ENCODE peak calls at places on chromosome 14, in ten cellular contexts. G is stimulated activated CD8-positive, alpha-beta memory T cell treated with anti-CD3 and anti-CD28 coated beads, Interleukin-4, amount 100 ng/mL, for 1 hour; W is GM10248; C is HT-29; E is effector memory CD4-positive, alpha-beta T cell; I is CD4-positive, alpha-beta T cell; O is AML-193; K is NCI-H1417; R is SJSA1; X is head of caudate nucleus. U is an unnamed sample.

GRCh38 chr14:36268957-36269734 is 51.3 kb downstream of the MBIP start:
- DNase-seq in G (no peak), W (no peak), C (no peak), E (no peak), I (no peak), O (no peak), K (peak), R (no peak), X (no peak), U (no peak)

GRCh38 chr14:32513571-32514009 is 184.5 kb downstream of the AKAP6 start:
- DNase-seq in G (no peak), W (no peak), C (peak), E (no peak), I (no peak), O (peak), K (peak), R (no peak), X (no peak), U (no peak)

GRCh38 chr14:76673261-76673660 is 88.0 kb upstream of the VASH1 start:
- DNase-seq in G (no peak), W (no peak), C (no peak), E (no peak), I (no peak), O (no peak), K (no peak), R (no peak), X (no peak), U (no peak)

GRCh38 chr14:59389936-59390335 is 75.2 kb downstream of the GPR135 start:
- DNase-seq in G (no peak), W (no peak), C (no peak), E (no peak), I (no peak), O (no peak), K (no peak), R (no peak), X (no peak), U (no peak)

GRCh38 chr14:62532186-62532585 is 513.1 kb downstream of the KCNH5 start:
- DNase-seq in G (no peak), W (no peak), C (peak), E (no peak), I (no peak), O (no peak), K (no peak), R (no peak), X (no peak), U (no peak)

GRCh38 chr14:43244142-43244625 is 1262.9 kb downstream of the FSCB start:
- DNase-seq in G (no peak), W (no peak), C (no peak), E (no peak), I (no peak), O (no peak), K (no peak), R (no peak), X (no peak), U (no peak)

GRCh38 chr14:71309756-71310155 is 402.5 kb downstream of the PCNX1 start:
- DNase-seq in G (no peak), W (no peak), C (peak), E (no peak), I (no peak), O (no peak), K (no peak), R (no peak), X (no peak), U (no peak)

GRCh38 chr14:37598973-37599526 is 3.6 kb downstream of the TTC6 start:
- DNase-seq in G (no peak), W (no peak), C (no peak), E (no peak), I (no peak), O (no peak), K (peak), R (no peak), X (no peak), U (no peak)

GRCh38 chr14:101027966-101028365 is 124.4 kb upstream of the RTL1 start:
- DNase-seq in G (no peak), W (no peak), C (no peak), E (no peak), I (no peak), O (no peak), K (no peak), R (no peak), X (no peak), U (no peak)

GRCh38 chr14:97380539-97380941 is 583.4 kb downstream of the VRK1 start:
- DNase-seq in G (peak), W (no peak), C (no peak), E (no peak), I (no peak), O (no peak), K (no peak), R (no peak), X (no peak), U (no peak)

GRCh38 chr14:74401504-74402241 is 24.3 kb downstream of the SYNDIG1L start:
- DNase-seq in G (peak), W (peak), C (peak), E (peak), I (peak), O (no peak), K (peak), R (no peak), X (peak), U (peak)

GRCh38 chr14:99127651-99128167 is 144.3 kb downstream of the BCL11B start:
- DNase-seq in G (no peak), W (no peak), C (no peak), E (no peak), I (no peak), O (no peak), K (no peak), R (peak), X (no peak), U (peak)

GRCh38 chr14:90523961-90524875 is 127.4 kb downstream of the CALM1 start:
- DNase-seq in G (no peak), W (no peak), C (no peak), E (no peak), I (no peak), O (no peak), K (no peak), R (no peak), X (no peak), U (no peak)

GRCh38 chr14:99733551-99734405 is 49.7 kb downstream of the CYP46A1 start:
- DNase-seq in G (no peak), W (no peak), C (no peak), E (no peak), I (no peak), O (peak), K (no peak), R (peak), X (no peak), U (no peak)

GRCh38 chr14:70013269-70013873 is 134.2 kb downstream of the SMOC1 start:
- DNase-seq in G (no peak), W (peak), C (peak), E (no peak), I (no peak), O (peak), K (peak), R (no peak), X (peak), U (no peak)

GRCh38 chr14:76919431-76919810 is 93.2 kb downstream of the LRRC74A start:
- DNase-seq in G (no peak), W (no peak), C (peak), E (no peak), I (no peak), O (no peak), K (no peak), R (no peak), X (no peak), U (no peak)

GRCh38 chr14:104316121-104316722 is 177.8 kb downstream of the KIF26A start:
- DNase-seq in G (no peak), W (no peak), C (no peak), E (no peak), I (no peak), O (no peak), K (peak), R (peak), X (no peak), U (no peak)

GRCh38 chr14:34299360-34299759 is 162.7 kb downstream of the SPTSSA start:
- DNase-seq in G (no peak), W (no peak), C (no peak), E (no peak), I (no peak), O (no peak), K (no peak), R (no peak), X (no peak), U (no peak)